ENCODE peak calls at places on chromosomes 12 and 14, in eight cellular contexts. V is nephron progenitor cell; H is IMR-90; E is upper lobe of right lung; Y is activated B cell treated with CpG ODN at 0.5 μM for 24 hours; W is fibroblast of mammary gland; J is hepatocyte; R is CD8-positive, alpha-beta T cell. M is an unnamed sample.

GRCh38 chr12:116539905-116540482 is 19.2 kb upstream of the MAP1LC3B2 start:
- DNase-seq in J (peak; percentile 62), Y (no peak), R (no peak), W (peak; percentile 81), V (no peak), E (no peak), H (peak; percentile 72), M (no peak)

GRCh38 chr12:106953352-106954260 is 2.1 kb upstream of the TMEM263 start:
- DNase-seq in H (peak; percentile 4), R (no peak), W (peak; percentile 50), E (no peak), Y (no peak), V (no peak), J (no peak), M (no peak)

GRCh38 chr12:125249932-125250331 is 184.7 kb downstream of the AACS start:
- DNase-seq in W (no peak), Y (no peak), V (no peak), J (no peak), R (no peak), E (no peak), H (no peak), M (no peak)

GRCh38 chr14:62003701-62004100 is 241.5 kb downstream of the SNAPC1 start:
- DNase-seq in W (no peak), E (no peak), R (no peak), H (no peak), J (no peak), Y (no peak), V (no peak), M (no peak)

GRCh38 chr12:26121841-26122680 is 2.8 kb downstream of the BHLHE41 start:
- DNase-seq in R (no peak), H (peak; percentile 34), V (peak; percentile 59), Y (peak; percentile 63), W (peak; percentile 15), E (peak; percentile 78), J (peak; percentile 67), M (peak; percentile 44)

GRCh38 chr14:103892247-103892646 is 36.0 kb upstream of the TDRD9 start:
- DNase-seq in W (no peak), H (no peak), Y (no peak), R (no peak), V (no peak), E (no peak), J (no peak), M (no peak)

GRCh38 chr14:71730471-71730870 is 201.8 kb upstream of the RGS6 start:
- DNase-seq in J (no peak), R (no peak), W (no peak), V (no peak), H (no peak), E (no peak), Y (no peak), M (no peak)

GRCh38 chr12:50925342-50925651 is 27.0 kb upstream of the HIGD1C start:
- DNase-seq in Y (peak; percentile 32), E (no peak), V (no peak), H (no peak), W (no peak), R (peak; percentile 3), J (no peak), M (no peak)

GRCh38 chr14:69504775-69505174 is 20.2 kb downstream of the PLEKHD1 start:
- DNase-seq in W (no peak), V (no peak), R (no peak), H (no peak), E (peak; percentile 7), Y (no peak), J (no peak), M (no peak)

GRCh38 chr12:28925726-28926376 is 223.2 kb upstream of the FAR2 start:
- DNase-seq in E (no peak), Y (no peak), H (peak; percentile 88), V (no peak), W (peak; percentile 96), J (no peak), R (no peak), M (no peak)

GRCh38 chr14:74856366-74856765 is 19.6 kb downstream of the PROX2 start:
- DNase-seq in V (no peak), H (no peak), E (no peak), Y (no peak), R (no peak), W (no peak), J (no peak), M (no peak)

GRCh38 chr12:53973093-53974042 is at the start of gene HOXC11:
- DNase-seq in W (no peak), E (no peak), H (no peak), J (peak; percentile 46), V (no peak), Y (no peak), R (no peak), M (no peak)

GRCh38 chr12:121537814-121538698 is 42.8 kb downstream of the KDM2B start:
- DNase-seq in Y (peak; percentile 61), J (peak; percentile 50), R (peak; percentile 18), E (peak; percentile 73), V (peak; percentile 65), H (no peak), W (no peak), M (peak; percentile 24)

GRCh38 chr14:69231486-69231885 is 28.5 kb upstream of the GALNT16 start:
- DNase-seq in H (no peak), Y (no peak), R (no peak), E (no peak), W (no peak), J (no peak), V (no peak), M (no peak)

GRCh38 chr12:76020731-76021672 is 10.6 kb downstream of the PHLDA1 start:
- DNase-seq in H (peak; percentile 99), V (no peak), E (no peak), W (peak; percentile 99), J (peak; percentile 58), R (peak; percentile 32), Y (no peak), M (no peak)

GRCh38 chr12:14278294-14278953 is 87.1 kb upstream of the ATF7IP start:
- DNase-seq in J (no peak), Y (no peak), W (no peak), R (no peak), E (no peak), H (no peak), V (no peak), M (no peak)

GRCh38 chr12:131102493-131102931 is 148.8 kb downstream of the ADGRD1 start:
- DNase-seq in Y (peak; percentile 9), E (peak; percentile 55), J (no peak), H (no peak), V (no peak), W (no peak), R (no peak), M (no peak)

GRCh38 chr12:116385486-116386217 is 108.2 kb upstream of the MED13L start:
- DNase-seq in Y (no peak), E (no peak), J (peak; percentile 38), H (no peak), W (no peak), V (no peak), R (no peak), M (peak; percentile 19)

GRCh38 chr12:16352481-16352880 is 5.0 kb downstream of the MGST1 start:
- DNase-seq in R (no peak), E (no peak), V (no peak), Y (no peak), J (no peak), W (peak; percentile 44), H (peak; percentile 73), M (no peak)

GRCh38 chr12:67320614-67321305 is 51.6 kb downstream of the CAND1 start:
- DNase-seq in V (no peak), W (no peak), E (no peak), Y (no peak), H (peak; percentile 18), R (no peak), J (no peak), M (no peak)

DNA sequence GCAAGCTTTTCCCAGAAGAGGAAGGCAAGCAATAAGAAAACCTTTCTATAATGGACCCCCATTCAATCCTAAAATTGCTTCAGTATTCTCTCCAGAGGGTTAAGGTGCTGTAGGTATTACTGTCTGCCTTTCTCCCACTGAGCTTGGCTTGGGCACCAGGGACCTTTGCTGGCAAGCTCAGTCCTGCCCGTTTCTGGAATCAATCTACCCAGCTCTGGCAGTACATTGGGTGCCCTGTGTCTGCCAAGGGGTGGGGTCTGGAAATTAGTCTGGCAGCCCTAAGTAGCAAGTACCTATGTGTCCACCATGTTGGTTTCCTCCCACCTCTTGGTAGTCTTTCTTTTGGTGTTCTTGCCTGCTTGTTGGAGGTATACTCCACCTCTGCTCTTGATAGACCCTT is 72.6 kb downstream of the C12orf75 start:
- DNase-seq in J (no peak), Y (no peak), V (no peak), W (no peak), E (no peak), R (no peak), H (no peak), M (no peak)
- TF ChIP-seq CTCF in J (no peak), Y (no peak), V (no peak), W (no peak), E (no peak), R (no peak), H (no peak), M (no peak)

GRCh38 chr12:85440273-85440672 is 160.3 kb downstream of the ALX1 start:
- DNase-seq in H (no peak), J (peak; percentile 26), W (no peak), E (no peak), R (no peak), Y (no peak), V (no peak), M (no peak)
- TF ChIP-seq CTCF in H (no peak), J (no peak), W (no peak), E (no peak), R (no peak), Y (no peak), V (no peak), M (no peak)

GRCh38 chr14:99575043-99576023 is 28.7 kb downstream of the CCDC85C start:
- DNase-seq in V (no peak), J (no peak), R (no peak), W (no peak), H (peak; percentile 19), E (peak; percentile 91), Y (no peak), M (no peak)
- TF ChIP-seq CTCF in V (peak; percentile 16), J (peak; percentile 29), R (no peak), W (no peak), H (no peak), E (no peak), Y (no peak), M (no peak)

GRCh38 chr12:77406131-77406905 is 340.9 kb upstream of the E2F7 start:
- DNase-seq in W (no peak), E (no peak), H (no peak), R (no peak), J (no peak), Y (no peak), V (no peak), M (no peak)

GRCh38 chr12:77401480-77402105 is 336.2 kb upstream of the E2F7 start:
- DNase-seq in V (no peak), H (no peak), Y (no peak), W (no peak), J (no peak), E (no peak), R (no peak), M (no peak)

GRCh38 chr12:77402726-77403125 is 337.4 kb upstream of the E2F7 start:
- DNase-seq in V (no peak), J (no peak), Y (no peak), E (no peak), H (peak; percentile 3), R (no peak), W (peak; percentile 40), M (no peak)

GRCh38 chr12:77401062-77401461 is 335.7 kb upstream of the E2F7 start:
- DNase-seq in E (no peak), J (no peak), Y (no peak), R (no peak), W (no peak), V (no peak), H (no peak), M (no peak)
- TF ChIP-seq CTCF in E (no peak), J (no peak), Y (no peak), R (no peak), W (no peak), V (no peak), H (no peak), M (no peak)

M was measured in endothelial cell.